ENCODE peak calls at places on chromosome X, in six cellular contexts. One of them, this sample, is unnamed.

GRCh38 chrX:23749576-23749975 is 6.5 kb upstream of the ACOT9 start:
- DNase-seq in RKO: no peak
- DNase-seq in kidney: no peak
- DNase-seq in lung microvascular endothelial cell: no peak
- DNase-seq in SJSA1: no peak
- DNase-seq in stimulated activated CD4-positive, alpha-beta T cell treated with anti-CD3 and anti-CD28 coated beads, TNF-alpha, amount 100 ng/mL, for 1 hour: no peak
- DNase-seq in this sample: no peak

GRCh38 chrX:136146614-136147319 is 566 bp upstream of the FHL1 start:
- DNase-seq in RKO: no peak
- DNase-seq in kidney: peak
- DNase-seq in lung microvascular endothelial cell: peak
- DNase-seq in SJSA1: peak
- DNase-seq in stimulated activated CD4-positive, alpha-beta T cell treated with anti-CD3 and anti-CD28 coated beads, TNF-alpha, amount 100 ng/mL, for 1 hour: no peak
- DNase-seq in this sample: no peak

GRCh38 chrX:11180571-11180970 is 69.4 kb downstream of the HCCS start:
- DNase-seq in RKO: no peak
- DNase-seq in kidney: no peak
- DNase-seq in lung microvascular endothelial cell: peak
- DNase-seq in SJSA1: no peak
- DNase-seq in stimulated activated CD4-positive, alpha-beta T cell treated with anti-CD3 and anti-CD28 coated beads, TNF-alpha, amount 100 ng/mL, for 1 hour: no peak
- DNase-seq in this sample: no peak

GRCh38 chrX:1213971-1214370 is 1.5 kb upstream of the CRLF2 start:
- DNase-seq in RKO: no peak
- DNase-seq in kidney: peak
- DNase-seq in lung microvascular endothelial cell: no peak
- DNase-seq in SJSA1: no peak
- DNase-seq in stimulated activated CD4-positive, alpha-beta T cell treated with anti-CD3 and anti-CD28 coated beads, TNF-alpha, amount 100 ng/mL, for 1 hour: no peak
- DNase-seq in this sample: no peak

GRCh38 chrX:52353838-52354237 is 15.0 kb upstream of the XAGE2 start:
- DNase-seq in RKO: no peak
- DNase-seq in kidney: no peak
- DNase-seq in lung microvascular endothelial cell: no peak
- DNase-seq in SJSA1: no peak
- DNase-seq in stimulated activated CD4-positive, alpha-beta T cell treated with anti-CD3 and anti-CD28 coated beads, TNF-alpha, amount 100 ng/mL, for 1 hour: no peak
- DNase-seq in this sample: no peak

GRCh38 chrX:11611965-11612364 is 53.8 kb downstream of the ARHGAP6 start:
- DNase-seq in RKO: no peak
- DNase-seq in kidney: no peak
- DNase-seq in lung microvascular endothelial cell: no peak
- DNase-seq in SJSA1: no peak
- DNase-seq in stimulated activated CD4-positive, alpha-beta T cell treated with anti-CD3 and anti-CD28 coated beads, TNF-alpha, amount 100 ng/mL, for 1 hour: no peak
- DNase-seq in this sample: no peak

GRCh38 chrX:4570141-4570540 is 856.7 kb upstream of the PRKX start:
- DNase-seq in RKO: peak
- DNase-seq in kidney: no peak
- DNase-seq in lung microvascular endothelial cell: no peak
- DNase-seq in SJSA1: no peak
- DNase-seq in stimulated activated CD4-positive, alpha-beta T cell treated with anti-CD3 and anti-CD28 coated beads, TNF-alpha, amount 100 ng/mL, for 1 hour: no peak
- DNase-seq in this sample: peak

GRCh38 chrX:32673193-32673592 is 538.2 kb downstream of the DMD start:
- DNase-seq in RKO: peak
- DNase-seq in kidney: no peak
- DNase-seq in lung microvascular endothelial cell: peak
- DNase-seq in SJSA1: no peak
- DNase-seq in stimulated activated CD4-positive, alpha-beta T cell treated with anti-CD3 and anti-CD28 coated beads, TNF-alpha, amount 100 ng/mL, for 1 hour: no peak
- DNase-seq in this sample: peak

GRCh38 chrX:105829006-105829405 is 6.7 kb downstream of the NRK start:
- DNase-seq in RKO: peak
- DNase-seq in kidney: no peak
- DNase-seq in lung microvascular endothelial cell: no peak
- DNase-seq in SJSA1: no peak
- DNase-seq in stimulated activated CD4-positive, alpha-beta T cell treated with anti-CD3 and anti-CD28 coated beads, TNF-alpha, amount 100 ng/mL, for 1 hour: no peak
- DNase-seq in this sample: peak

GRCh38 chrX:68488657-68489056 is 10.2 kb upstream of the YIPF6 start:
- DNase-seq in RKO: no peak
- DNase-seq in kidney: no peak
- DNase-seq in lung microvascular endothelial cell: no peak
- DNase-seq in SJSA1: no peak
- DNase-seq in stimulated activated CD4-positive, alpha-beta T cell treated with anti-CD3 and anti-CD28 coated beads, TNF-alpha, amount 100 ng/mL, for 1 hour: no peak
- DNase-seq in this sample: no peak

GRCh38 chrX:103367502-103367901 is 8.8 kb upstream of the BEX3 start:
- DNase-seq in RKO: no peak
- DNase-seq in kidney: no peak
- DNase-seq in lung microvascular endothelial cell: no peak
- DNase-seq in SJSA1: no peak
- DNase-seq in stimulated activated CD4-positive, alpha-beta T cell treated with anti-CD3 and anti-CD28 coated beads, TNF-alpha, amount 100 ng/mL, for 1 hour: no peak
- DNase-seq in this sample: no peak

GRCh38 chrX:10482262-10482661 is 138.1 kb downstream of the MID1 start:
- DNase-seq in RKO: no peak
- DNase-seq in kidney: no peak
- DNase-seq in lung microvascular endothelial cell: peak
- DNase-seq in SJSA1: no peak
- DNase-seq in stimulated activated CD4-positive, alpha-beta T cell treated with anti-CD3 and anti-CD28 coated beads, TNF-alpha, amount 100 ng/mL, for 1 hour: no peak
- DNase-seq in this sample: no peak

GRCh38 chrX:340641-341423 is 22.2 kb upstream of the GTPBP6 start:
- DNase-seq in RKO: no peak
- DNase-seq in kidney: peak
- DNase-seq in lung microvascular endothelial cell: no peak
- DNase-seq in SJSA1: no peak
- DNase-seq in stimulated activated CD4-positive, alpha-beta T cell treated with anti-CD3 and anti-CD28 coated beads, TNF-alpha, amount 100 ng/mL, for 1 hour: no peak
- DNase-seq in this sample: no peak

GRCh38 chrX:112910418-112910817 is 69.8 kb upstream of the AMOT start:
- DNase-seq in RKO: no peak
- DNase-seq in kidney: no peak
- DNase-seq in lung microvascular endothelial cell: no peak
- DNase-seq in SJSA1: no peak
- DNase-seq in stimulated activated CD4-positive, alpha-beta T cell treated with anti-CD3 and anti-CD28 coated beads, TNF-alpha, amount 100 ng/mL, for 1 hour: no peak
- DNase-seq in this sample: no peak

GRCh38 chrX:32644476-32644875 is 566.9 kb downstream of the DMD start:
- DNase-seq in RKO: no peak
- DNase-seq in kidney: no peak
- DNase-seq in lung microvascular endothelial cell: no peak
- DNase-seq in SJSA1: no peak
- DNase-seq in stimulated activated CD4-positive, alpha-beta T cell treated with anti-CD3 and anti-CD28 coated beads, TNF-alpha, amount 100 ng/mL, for 1 hour: no peak
- DNase-seq in this sample: no peak

GRCh38 chrX:15207384-15207783 is 62.5 kb downstream of the ASB9 start:
- DNase-seq in RKO: no peak
- DNase-seq in kidney: no peak
- DNase-seq in lung microvascular endothelial cell: no peak
- DNase-seq in SJSA1: no peak
- DNase-seq in stimulated activated CD4-positive, alpha-beta T cell treated with anti-CD3 and anti-CD28 coated beads, TNF-alpha, amount 100 ng/mL, for 1 hour: no peak
- DNase-seq in this sample: no peak

GRCh38 chrX:23901805-23902204 is 5.9 kb downstream of the APOO start:
- DNase-seq in RKO: peak
- DNase-seq in kidney: no peak
- DNase-seq in lung microvascular endothelial cell: peak
- DNase-seq in SJSA1: peak
- DNase-seq in stimulated activated CD4-positive, alpha-beta T cell treated with anti-CD3 and anti-CD28 coated beads, TNF-alpha, amount 100 ng/mL, for 1 hour: no peak
- DNase-seq in this sample: peak

GRCh38 chrX:47158131-47158530 is 13.1 kb downstream of the RBM10 start:
- DNase-seq in RKO: no peak
- DNase-seq in kidney: no peak
- DNase-seq in lung microvascular endothelial cell: no peak
- DNase-seq in SJSA1: no peak
- DNase-seq in stimulated activated CD4-positive, alpha-beta T cell treated with anti-CD3 and anti-CD28 coated beads, TNF-alpha, amount 100 ng/mL, for 1 hour: no peak
- DNase-seq in this sample: no peak

GRCh38 chrX:70426286-70427278 is 3.5 kb downstream of the GDPD2 start:
- DNase-seq in RKO: no peak
- DNase-seq in kidney: no peak
- DNase-seq in lung microvascular endothelial cell: no peak
- DNase-seq in SJSA1: no peak
- DNase-seq in stimulated activated CD4-positive, alpha-beta T cell treated with anti-CD3 and anti-CD28 coated beads, TNF-alpha, amount 100 ng/mL, for 1 hour: no peak
- DNase-seq in this sample: no peak

GRCh38 chrX:136765957-136766356 is 14.8 kb downstream of the ARHGEF6 start:
- DNase-seq in RKO: no peak
- DNase-seq in kidney: no peak
- DNase-seq in lung microvascular endothelial cell: no peak
- DNase-seq in SJSA1: no peak
- DNase-seq in stimulated activated CD4-positive, alpha-beta T cell treated with anti-CD3 and anti-CD28 coated beads, TNF-alpha, amount 100 ng/mL, for 1 hour: no peak
- DNase-seq in this sample: no peak

GRCh38 chrX:131830400-131831184 is 192.5 kb upstream of the STK26 start:
- DNase-seq in RKO: peak
- DNase-seq in kidney: peak
- DNase-seq in lung microvascular endothelial cell: peak
- DNase-seq in SJSA1: peak
- DNase-seq in stimulated activated CD4-positive, alpha-beta T cell treated with anti-CD3 and anti-CD28 coated beads, TNF-alpha, amount 100 ng/mL, for 1 hour: no peak
- DNase-seq in this sample: peak

GRCh38 chrX:13087322-13088154 is 43.1 kb upstream of the FAM9C start:
- DNase-seq in RKO: no peak
- DNase-seq in kidney: no peak
- DNase-seq in lung microvascular endothelial cell: peak
- DNase-seq in SJSA1: peak
- DNase-seq in stimulated activated CD4-positive, alpha-beta T cell treated with anti-CD3 and anti-CD28 coated beads, TNF-alpha, amount 100 ng/mL, for 1 hour: peak
- DNase-seq in this sample: no peak

GRCh38 chrX:55648434-55648833 is 25.2 kb downstream of the FOXR2 start:
- DNase-seq in RKO: no peak
- DNase-seq in kidney: no peak
- DNase-seq in lung microvascular endothelial cell: no peak
- DNase-seq in SJSA1: no peak
- DNase-seq in stimulated activated CD4-positive, alpha-beta T cell treated with anti-CD3 and anti-CD28 coated beads, TNF-alpha, amount 100 ng/mL, for 1 hour: no peak
- DNase-seq in this sample: no peak

GRCh38 chrX:135273162-135273561 is 21.3 kb downstream of the ETDA start:
- DNase-seq in RKO: no peak
- DNase-seq in kidney: no peak
- DNase-seq in lung microvascular endothelial cell: no peak
- DNase-seq in SJSA1: no peak
- DNase-seq in stimulated activated CD4-positive, alpha-beta T cell treated with anti-CD3 and anti-CD28 coated beads, TNF-alpha, amount 100 ng/mL, for 1 hour: no peak
- DNase-seq in this sample: no peak

GRCh38 chrX:12901486-12901885 is 4.9 kb upstream of the TLR8 start:
- DNase-seq in RKO: peak
- DNase-seq in kidney: peak
- DNase-seq in lung microvascular endothelial cell: peak
- DNase-seq in SJSA1: peak
- DNase-seq in stimulated activated CD4-positive, alpha-beta T cell treated with anti-CD3 and anti-CD28 coated beads, TNF-alpha, amount 100 ng/mL, for 1 hour: peak
- DNase-seq in this sample: peak

GRCh38 chrX:10156199-10157031 is at the start of gene CLCN4:
- DNase-seq in RKO: no peak
- DNase-seq in kidney: peak
- DNase-seq in lung microvascular endothelial cell: peak
- DNase-seq in SJSA1: peak
- DNase-seq in stimulated activated CD4-positive, alpha-beta T cell treated with anti-CD3 and anti-CD28 coated beads, TNF-alpha, amount 100 ng/mL, for 1 hour: no peak
- DNase-seq in this sample: peak

GRCh38 chrX:9619581-9619980 is 146.1 kb downstream of the GPR143 start:
- DNase-seq in RKO: no peak
- DNase-seq in kidney: no peak
- DNase-seq in lung microvascular endothelial cell: no peak
- DNase-seq in SJSA1: no peak
- DNase-seq in stimulated activated CD4-positive, alpha-beta T cell treated with anti-CD3 and anti-CD28 coated beads, TNF-alpha, amount 100 ng/mL, for 1 hour: no peak
- DNase-seq in this sample: no peak

GRCh38 chrX:39909996-39910395 is 187.8 kb downstream of the BCOR start:
- DNase-seq in RKO: no peak
- DNase-seq in kidney: no peak
- DNase-seq in lung microvascular endothelial cell: no peak
- DNase-seq in SJSA1: no peak
- DNase-seq in stimulated activated CD4-positive, alpha-beta T cell treated with anti-CD3 and anti-CD28 coated beads, TNF-alpha, amount 100 ng/mL, for 1 hour: no peak
- DNase-seq in this sample: no peak

GRCh38 chrX:121014826-121015225 is 29.3 kb upstream of the CT47A1 start:
- DNase-seq in RKO: no peak
- DNase-seq in kidney: no peak
- DNase-seq in lung microvascular endothelial cell: no peak
- DNase-seq in SJSA1: no peak
- DNase-seq in stimulated activated CD4-positive, alpha-beta T cell treated with anti-CD3 and anti-CD28 coated beads, TNF-alpha, amount 100 ng/mL, for 1 hour: no peak
- DNase-seq in this sample: no peak

GRCh38 chrX:68571292-68572256 is 72.7 kb downstream of the YIPF6 start:
- DNase-seq in RKO: peak
- DNase-seq in kidney: no peak
- DNase-seq in lung microvascular endothelial cell: no peak
- DNase-seq in SJSA1: peak
- DNase-seq in stimulated activated CD4-positive, alpha-beta T cell treated with anti-CD3 and anti-CD28 coated beads, TNF-alpha, amount 100 ng/mL, for 1 hour: no peak
- DNase-seq in this sample: peak